ENCODE peak calls at places on chromosomes 6 and 20, in five cellular contexts. P is cardiac muscle cell; E is hepatocyte; T is CD8-positive, alpha-beta T cell; B is colonic mucosa. N is an unnamed sample. For H3K36me3, the result is how much of the 10 kb centered on the place peaks cover.

GRCh38 chr6:84434550-84434949 is 207.1 kb upstream of the CEP162 start:
- DNase-seq in B (no peak), P (no peak), T (no peak), E (no peak), N (no peak)

GRCh38 chr20:11698124-11698523 is 219.6 kb upstream of the BTBD3 start:
- DNase-seq in P (no peak), T (no peak), E (no peak), B (no peak), N (no peak)

GRCh38 chr6:35602133-35602946 is 86.4 kb downstream of the FKBP5 start:
- DNase-seq in T (no peak), P (peak), B (no peak), E (peak), N (no peak)

GRCh38 chr6:125300992-125301434 is 754 bp downstream of the HDDC2 start:
- DNase-seq in T (no peak), B (no peak), E (peak), P (peak), N (no peak)

GRCh38 chr6:117795234-117795633 is 111.8 kb upstream of the SLC35F1 start:
- DNase-seq in T (no peak), E (peak), B (no peak), P (no peak), N (no peak)

GRCh38 chr6:141077355-141078333 is 1055.1 kb upstream of the GJE1 start:
- DNase-seq in E (peak), T (no peak), B (no peak), P (peak), N (no peak)

GRCh38 chr20:9294081-9294480 is 220.3 kb upstream of the LAMP5 start:
- DNase-seq in P (peak), E (peak), T (no peak), B (no peak), N (no peak)

GRCh38 chr20:46218656-46219055 is 89.6 kb downstream of the CDH22 start:
- DNase-seq in E (no peak), P (no peak), T (no peak), B (no peak), N (no peak)

GRCh38 chr20:4961746-4962145 is 39.6 kb downstream of the SLC23A2 start:
- DNase-seq in B (no peak), E (peak), P (peak), T (peak), N (no peak)

GRCh38 chr6:117840541-117840983 is 66.5 kb upstream of the SLC35F1 start:
- DNase-seq in T (no peak), E (peak), B (no peak), P (peak), N (no peak)

GRCh38 chr6:41558033-41558807 is 12.0 kb downstream of the FOXP4 start:
- DNase-seq in B (no peak), E (no peak), T (no peak), P (no peak), N (no peak)

GRCh38 chr6:20755631-20756030 is 221.4 kb downstream of the CDKAL1 start:
- DNase-seq in E (no peak), B (no peak), P (no peak), T (no peak), N (no peak)

GRCh38 chr6:134992155-134992554 is 42.3 kb upstream of the ALDH8A1 start:
- DNase-seq in P (no peak), B (no peak), T (no peak), E (no peak), N (no peak)
- H3K36me3 ChIP-seq in P (under half), B (under half), T (under half), E (under half), N (under half)

GRCh38 chr6:11276228-11276627 is 43.8 kb upstream of the NEDD9 start:
- DNase-seq in B (peak), T (no peak), P (no peak), E (no peak), N (no peak)
- H3K36me3 ChIP-seq in B (under half), T (under half), P (under half), E (under half), N (under half)

GRCh38 chr6:111162504-111162903 is 75.2 kb downstream of the SLC16A10 start:
- DNase-seq in B (no peak), E (no peak), P (no peak), T (no peak), N (no peak)

GRCh38 chr6:111157412-111157811 is 70.1 kb downstream of the SLC16A10 start:
- DNase-seq in B (no peak), E (no peak), P (no peak), T (no peak), N (no peak)

GRCh38 chr6:111159628-111160027 is 72.3 kb downstream of the SLC16A10 start:
- DNase-seq in B (no peak), T (no peak), E (no peak), P (no peak), N (no peak)

GRCh38 chr6:111161650-111162049 is 74.3 kb downstream of the SLC16A10 start:
- DNase-seq in B (no peak), P (no peak), T (no peak), E (no peak), N (no peak)
- H3K36me3 ChIP-seq in B (under half), P (under half), T (under half), E (under half), N (under half)

GRCh38 chr6:105111871-105112270 is 67.9 kb downstream of the POPDC3 start:
- DNase-seq in T (no peak), P (no peak), E (no peak), B (no peak), N (no peak)
- H3K36me3 ChIP-seq in T (under half), P (half or more), E (under half), B (under half), N (under half)

GRCh38 chr20:56195946-56196345 is 52.6 kb upstream of the MC3R start:
- DNase-seq in P (no peak), B (no peak), T (no peak), E (no peak), N (no peak)

GRCh38 chr20:56205350-56205749 is 43.2 kb upstream of the MC3R start:
- DNase-seq in P (no peak), E (no peak), B (no peak), T (no peak), N (no peak)

GRCh38 chr20:56204206-56204605 is 44.3 kb upstream of the MC3R start:
- DNase-seq in P (no peak), E (no peak), B (no peak), T (no peak), N (no peak)

GRCh38 chr20:56202493-56203077 is 45.9 kb upstream of the MC3R start:
- DNase-seq in B (no peak), T (no peak), E (peak), P (peak), N (no peak)

DNA sequence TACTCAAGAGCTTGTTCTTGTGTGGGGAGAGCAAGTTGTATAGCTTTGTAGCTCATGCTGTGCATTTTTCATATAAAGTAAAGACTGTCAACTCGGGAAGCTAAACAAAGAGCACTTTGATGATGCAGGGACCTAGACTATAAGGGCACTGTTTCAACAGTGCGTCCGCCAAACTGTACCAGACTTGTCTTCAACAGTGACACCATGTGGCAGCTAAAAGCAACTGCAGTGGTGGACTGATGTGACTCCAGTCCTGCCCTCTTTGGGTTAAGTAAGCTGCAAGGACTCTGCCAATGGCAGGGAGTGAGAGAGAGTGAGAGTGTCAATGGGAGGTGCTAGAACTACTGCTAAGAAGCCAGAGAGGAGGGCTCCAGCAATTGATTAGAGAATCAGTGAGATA is 48.1 kb upstream of the MC3R start:
- DNase-seq in T (no peak), E (no peak), P (no peak), B (no peak), N (no peak)
- H3K36me3 ChIP-seq in T (under half), E (under half), P (under half), B (under half), N (under half)

GRCh38 chr20:38428800-38429199 is 6.3 kb downstream of the SNHG17 start:
- DNase-seq in P (no peak), T (no peak), E (no peak), B (no peak), N (no peak)
- H3K36me3 ChIP-seq in P (half or more), T (half or more), E (under half), B (under half), N (half or more)

DNA sequence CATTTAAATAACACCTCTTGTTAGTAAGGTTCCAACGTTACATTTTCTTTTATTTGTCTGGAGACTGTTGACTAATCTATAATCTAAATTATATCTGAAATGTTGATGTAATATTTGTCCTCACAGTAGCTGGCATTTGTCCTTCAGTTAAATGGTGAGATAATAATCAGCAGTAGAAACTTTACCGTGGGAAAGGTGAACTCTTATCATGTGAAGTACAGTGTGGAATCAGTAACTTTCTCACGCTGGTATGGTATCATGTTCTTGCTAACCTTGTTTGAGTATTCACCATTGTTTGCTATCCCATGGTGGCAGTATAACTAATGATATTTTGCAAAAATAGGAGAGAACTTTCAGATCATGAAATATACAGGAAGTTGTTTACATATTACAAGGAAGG is 4.7 kb downstream of the GMNN start:
- DNase-seq in B (no peak), E (peak), P (no peak), T (no peak), N (no peak)
- H3K36me3 ChIP-seq in B (under half), E (under half), P (under half), T (under half), N (under half)

DNA sequence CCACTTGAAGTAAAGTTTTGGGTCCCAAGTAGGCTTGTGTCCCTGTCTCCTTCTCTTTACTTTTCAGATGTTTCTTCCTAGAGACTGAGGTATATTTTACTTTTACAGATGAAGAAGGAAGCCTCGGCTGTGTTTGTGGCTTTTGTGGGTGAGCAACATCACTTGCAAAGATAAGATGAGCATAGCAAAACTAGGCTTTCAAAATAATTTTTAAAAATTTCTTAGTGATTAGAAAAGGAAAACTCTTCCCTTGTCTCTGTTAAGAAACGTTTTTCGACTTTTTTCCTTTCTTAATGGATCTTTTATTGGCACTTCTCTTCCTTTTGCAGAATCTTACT is 7.6 kb downstream of the PTPN1 start:
- DNase-seq in P (peak), E (no peak), B (no peak), T (no peak), N (no peak)
- H3K36me3 ChIP-seq in P (under half), E (under half), B (under half), T (under half), N (under half)

DNA sequence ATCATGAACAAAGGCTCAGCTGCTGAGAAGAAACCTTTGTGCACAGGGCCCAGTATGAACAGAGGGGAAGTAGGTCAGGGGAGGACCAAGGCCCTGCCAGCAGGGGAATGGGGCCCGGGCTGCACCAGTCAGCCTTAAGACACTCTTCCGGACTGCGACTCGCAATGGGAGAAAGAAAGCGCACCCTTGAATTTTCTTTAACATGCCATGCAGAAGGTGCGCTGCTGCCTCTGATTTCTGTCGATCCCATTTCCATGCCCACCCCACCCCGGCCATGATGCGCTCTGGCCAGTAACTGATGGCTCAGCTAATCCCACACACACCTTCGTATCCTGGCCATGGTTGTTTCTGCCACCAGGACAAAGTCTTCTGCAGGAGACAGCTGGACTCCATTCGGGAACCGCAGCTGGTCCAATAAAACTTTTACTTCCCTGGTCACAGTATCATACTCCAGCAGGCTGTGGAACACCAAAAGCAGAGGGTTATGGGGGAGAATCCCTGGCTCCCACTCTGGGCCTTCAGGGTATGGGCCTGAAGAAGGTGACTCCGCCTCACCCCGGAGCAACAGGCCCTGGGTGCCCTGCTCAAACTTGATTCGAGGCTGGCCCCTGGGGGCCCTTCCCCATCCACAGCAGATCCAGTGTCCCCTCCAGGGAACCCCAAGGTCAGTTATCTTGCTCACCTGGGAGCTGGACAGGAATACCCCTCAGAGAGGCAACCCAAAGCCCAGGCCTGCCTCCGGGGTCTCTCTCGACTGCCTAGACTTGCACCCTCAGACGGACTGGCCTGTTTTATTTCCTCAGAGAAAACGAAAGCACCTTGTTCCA is 20.3 kb downstream of the CST7 start:
- DNase-seq in P (no peak), E (no peak), B (no peak), T (no peak), N (no peak)
- H3K36me3 ChIP-seq in P (under half), E (under half), B (under half), T (half or more), N (half or more)